ENCODE peak calls at places on chromosomes 5 and 9, in seven cellular contexts. W, N, H, J, U, V and E are unnamed samples.

GRCh38 chr9:87711857-87712800 is 13.8 kb upstream of the CTSL start:
- DNase-seq in W (no peak), N (no peak), H (no peak), J (peak; percentile 27), U (peak; percentile 60), V (peak; percentile 10), E (no peak)

GRCh38 chr5:175483337-175483736 is 5.0 kb downstream of the SFXN1 start:
- DNase-seq in W (no peak), N (no peak), H (no peak), J (no peak), U (no peak), V (no peak), E (no peak)

GRCh38 chr9:35683323-35683722 is 6.4 kb downstream of the TPM2 start:
- DNase-seq in W (no peak), N (no peak), H (no peak), J (no peak), U (no peak), V (no peak), E (no peak)

GRCh38 chr5:139888368-139888767 is 92.8 kb downstream of the PSD2 start:
- DNase-seq in W (no peak), N (no peak), H (no peak), J (no peak), U (no peak), V (no peak), E (no peak)

GRCh38 chr5:103510851-103511553 is 51.6 kb downstream of the NUDT12 start:
- DNase-seq in W (no peak), N (no peak), H (no peak), J (peak; percentile 60), U (no peak), V (no peak), E (no peak)

GRCh38 chr5:175809531-175810121 is 61.8 kb upstream of the CPLX2 start:
- DNase-seq in W (no peak), N (no peak), H (peak; percentile 37), J (peak; percentile 47), U (no peak), V (no peak), E (no peak)

GRCh38 chr9:38643456-38644173 is 23.2 kb upstream of the ANKRD18A start:
- DNase-seq in W (no peak), N (no peak), H (no peak), J (no peak), U (no peak), V (no peak), E (no peak)

GRCh38 chr5:76679231-76679630 is 36.7 kb upstream of the F2R start:
- DNase-seq in W (no peak), N (no peak), H (no peak), J (no peak), U (no peak), V (no peak), E (no peak)

GRCh38 chr5:137705106-137705505 is 30.8 kb downstream of the KLHL3 start:
- DNase-seq in W (no peak), N (no peak), H (no peak), J (no peak), U (no peak), V (no peak), E (no peak)

GRCh38 chr5:85428426-85428934 is 1043.8 kb upstream of the EDIL3 start:
- DNase-seq in W (no peak), N (no peak), H (no peak), J (no peak), U (no peak), V (no peak), E (no peak)

GRCh38 chr5:167232675-167233074 is 1058.8 kb upstream of the WWC1 start:
- DNase-seq in W (no peak), N (no peak), H (no peak), J (no peak), U (no peak), V (no peak), E (no peak)

GRCh38 chr9:114721491-114722362 is 39.7 kb upstream of the TEX48 start:
- DNase-seq in W (no peak), N (no peak), H (no peak), J (peak; percentile 99), U (no peak), V (no peak), E (no peak)

GRCh38 chr5:125112196-125112595 is 365.8 kb upstream of the ZNF608 start:
- DNase-seq in W (no peak), N (no peak), H (no peak), J (no peak), U (no peak), V (no peak), E (no peak)

GRCh38 chr9:16385590-16386578 is 484.6 kb downstream of the BNC2 start:
- DNase-seq in W (no peak), N (no peak), H (no peak), J (no peak), U (no peak), V (no peak), E (no peak)

GRCh38 chr5:67221487-67222242 is 25.1 kb upstream of the CD180 start:
- DNase-seq in W (no peak), N (no peak), H (no peak), J (no peak), U (no peak), V (no peak), E (no peak)

GRCh38 chr5:95087819-95088317 is 197.0 kb downstream of the MCTP1 start:
- DNase-seq in W (peak; percentile 85), N (no peak), H (no peak), J (no peak), U (no peak), V (no peak), E (no peak)

GRCh38 chr5:141779642-141780041 is 97.6 kb upstream of the ARAP3 start:
- DNase-seq in W (no peak), N (no peak), H (no peak), J (no peak), U (no peak), V (no peak), E (no peak)

GRCh38 chr9:18010492-18010891 is 431.6 kb downstream of the SH3GL2 start:
- DNase-seq in W (no peak), N (no peak), H (no peak), J (no peak), U (no peak), V (no peak), E (no peak)

GRCh38 chr9:18009902-18010301 is 431.0 kb downstream of the SH3GL2 start:
- DNase-seq in W (no peak), N (no peak), H (no peak), J (no peak), U (no peak), V (no peak), E (no peak)

GRCh38 chr9:18002718-18003438 is 424.0 kb downstream of the SH3GL2 start:
- DNase-seq in W (no peak), N (no peak), H (no peak), J (no peak), U (no peak), V (no peak), E (no peak)

GRCh38 chr9:18012170-18012569 is 433.3 kb downstream of the SH3GL2 start:
- DNase-seq in W (no peak), N (no peak), H (no peak), J (no peak), U (no peak), V (no peak), E (no peak)

DNA sequence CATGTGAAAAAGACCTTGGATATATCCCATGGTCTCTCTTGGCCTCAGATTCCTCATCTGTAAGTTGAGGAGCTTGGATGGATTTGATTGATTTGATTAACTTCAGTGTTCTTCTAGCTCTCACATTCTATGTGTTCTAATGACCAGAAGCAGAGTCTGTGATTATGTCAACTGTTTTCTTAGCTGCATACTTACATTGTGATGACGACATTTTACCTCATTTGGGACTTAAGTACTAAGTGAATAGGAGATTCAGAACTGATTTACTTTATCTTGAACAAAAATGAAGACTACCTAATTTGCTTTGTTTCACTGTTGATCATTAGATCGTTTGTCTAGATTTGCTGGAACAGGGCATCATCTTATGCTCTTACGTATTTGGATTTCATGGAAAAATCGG is 427.7 kb downstream of the SH3GL2 start:
- DNase-seq in W (no peak), N (no peak), H (no peak), J (no peak), U (no peak), V (no peak), E (no peak)
- TF ChIP-seq JUND in W (no peak), N (no peak), H (no peak), J (no peak), U (no peak), V (no peak), E (no peak)

DNA sequence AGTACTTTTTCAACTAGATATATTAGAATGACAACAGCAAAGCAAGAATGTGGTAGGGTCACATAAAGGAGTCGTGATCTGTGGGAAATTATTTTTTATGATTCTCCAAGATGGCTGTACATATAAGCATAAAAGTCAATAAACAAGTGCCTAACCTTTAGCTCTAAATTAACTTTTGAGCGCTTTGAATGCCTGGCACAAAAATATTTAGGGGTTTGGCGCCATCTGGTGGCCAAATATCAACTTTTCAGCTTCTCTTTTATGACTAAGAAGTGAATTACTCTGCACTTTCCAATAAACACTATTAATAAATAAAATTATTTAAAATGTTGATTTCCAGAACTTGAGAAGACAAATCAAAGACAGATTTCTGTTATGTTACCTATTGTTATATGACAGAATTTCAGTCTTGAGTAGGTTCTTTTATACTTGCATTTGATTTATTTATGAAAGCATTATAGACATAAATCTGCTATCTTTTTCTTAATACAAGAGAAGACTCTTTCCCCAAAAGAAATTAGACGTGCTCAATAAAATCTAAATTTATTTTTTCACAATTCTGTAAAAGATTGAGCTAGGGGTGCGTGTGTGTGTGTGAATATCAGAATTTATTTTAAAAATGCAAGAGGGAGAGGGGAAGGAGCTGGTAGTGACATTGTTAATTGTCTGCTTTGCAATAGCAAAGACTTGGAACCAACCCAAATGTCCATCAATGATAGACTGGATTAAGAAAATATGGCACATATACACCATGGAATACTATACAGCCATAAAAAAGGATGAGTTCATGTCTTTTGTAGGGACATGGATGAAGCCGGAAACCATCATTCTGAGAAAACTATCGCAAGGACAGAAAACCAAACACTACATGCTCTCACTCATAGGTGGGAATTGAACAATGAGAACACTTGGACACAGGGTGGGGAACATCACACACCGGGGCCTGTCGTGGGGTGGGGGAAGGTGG is 36.7 kb upstream of the ARRDC3 start:
- DNase-seq in W (no peak), N (peak; percentile 71), H (peak; percentile 48), J (peak; percentile 32), U (peak; percentile 5), V (peak; percentile 36), E (peak; percentile 75)
- TF ChIP-seq JUND in W (no peak), N (no peak), H (no peak), J (no peak), U (no peak), V (no peak), E (no peak)

DNA sequence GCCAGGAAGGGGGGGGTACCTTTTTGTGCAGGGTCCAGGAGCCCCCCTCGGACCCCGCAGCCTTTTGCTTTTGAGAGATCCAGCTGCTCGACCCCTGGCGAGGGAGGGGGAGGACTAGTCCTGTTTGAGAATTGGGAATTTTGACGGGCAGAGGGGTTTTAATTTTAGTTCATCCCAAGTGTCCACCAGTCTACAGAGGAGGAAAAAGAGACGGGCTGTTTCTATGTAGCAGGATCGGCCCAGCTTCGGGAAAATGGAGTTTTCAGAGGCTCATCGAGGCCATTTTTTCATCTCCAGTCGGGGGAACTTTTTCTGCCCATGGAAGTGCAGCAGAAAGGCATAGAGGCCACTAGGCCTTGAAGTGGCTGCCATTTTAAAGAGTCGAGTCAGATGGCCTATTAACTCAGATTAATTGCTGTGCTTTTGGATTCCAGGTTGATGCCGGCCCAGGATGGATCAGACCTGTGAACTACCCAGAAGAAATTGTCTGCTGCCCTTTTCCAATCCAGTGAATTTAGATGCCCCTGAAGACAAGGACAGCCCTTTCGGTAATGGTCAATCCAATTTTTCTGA is 1.2 kb downstream of the NSD1 start:
- DNase-seq in W (no peak), N (no peak), H (no peak), J (no peak), U (no peak), V (no peak), E (no peak)
- TF ChIP-seq JUND in W (no peak), N (no peak), H (no peak), J (no peak), U (no peak), V (no peak), E (no peak)

GRCh38 chr5:77861576-77861975 is 85.4 kb upstream of the TBCA start:
- DNase-seq in W (no peak), N (no peak), H (no peak), J (no peak), U (no peak), V (no peak), E (peak; percentile 67)
- TF ChIP-seq JUND in W (no peak), N (no peak), H (no peak), J (no peak), U (no peak), V (no peak), E (no peak)